ENCODE peak calls at places on chromosomes 4 and X, in eight cellular contexts. E is kidney tubule cell; L is left colon; U is central memory CD4-positive, alpha-beta T cell; N is T1000; Y is IMR-90; S is DMS153; Z is fibroblast of lung. V is an unnamed sample.

GRCh38 chrX:17644001-17644400 is 93.3 kb upstream of the SCML1 start:
- DNase-seq in E (no peak), L (no peak), U (no peak), N (no peak), Y (no peak), S (no peak), Z (no peak), V (no peak)

GRCh38 chr4:15665738-15666365 is 10.7 kb upstream of the FBXL5 start:
- DNase-seq in E (peak), L (no peak), U (no peak), N (no peak), Y (peak), S (no peak), Z (no peak), V (no peak)

GRCh38 chrX:155745792-155746191 is 133.0 kb upstream of the TMLHE start:
- DNase-seq in E (peak), L (peak), U (no peak), N (no peak), Y (peak), S (peak), Z (peak), V (no peak)

GRCh38 chr4:78120144-78120880 is 63.2 kb downstream of the FRAS1 start:
- DNase-seq in E (no peak), L (no peak), U (no peak), N (no peak), Y (no peak), S (no peak), Z (no peak), V (no peak)

GRCh38 chrX:11557120-11557519 is 108.6 kb downstream of the ARHGAP6 start:
- DNase-seq in E (peak), L (no peak), U (no peak), N (no peak), Y (peak), S (no peak), Z (peak), V (no peak)

GRCh38 chr4:159283697-159284492 is 181.0 kb downstream of the RAPGEF2 start:
- DNase-seq in E (peak), L (no peak), U (no peak), N (no peak), Y (peak), S (no peak), Z (peak), V (peak)

GRCh38 chr4:2832309-2832980 is 11.2 kb upstream of the ADD1 start:
- DNase-seq in E (no peak), L (no peak), U (no peak), N (no peak), Y (no peak), S (no peak), Z (no peak), V (no peak)

GRCh38 chr4:10104211-10104990 is 12.2 kb downstream of the WDR1 start:
- DNase-seq in E (no peak), L (no peak), U (no peak), N (no peak), Y (no peak), S (no peak), Z (peak), V (no peak)

GRCh38 chr4:72966652-72967051 is 102.9 kb downstream of the COX18 start:
- DNase-seq in E (peak), L (no peak), U (no peak), N (no peak), Y (no peak), S (no peak), Z (no peak), V (no peak)

GRCh38 chr4:140019619-140020367 is 134.2 kb downstream of the MAML3 start:
- DNase-seq in E (peak), L (no peak), U (no peak), N (no peak), Y (no peak), S (peak), Z (no peak), V (no peak)

GRCh38 chr4:153374471-153374870 is 30.0 kb downstream of the MND1 start:
- DNase-seq in E (no peak), L (no peak), U (no peak), N (no peak), Y (no peak), S (no peak), Z (no peak), V (no peak)

GRCh38 chr4:118711047-118711446 is 25.9 kb downstream of the METTL14 start:
- DNase-seq in E (no peak), L (no peak), U (no peak), N (no peak), Y (no peak), S (no peak), Z (no peak), V (no peak)

GRCh38 chr4:2036866-2037265 is 22.3 kb upstream of the NAT8L start:
- DNase-seq in E (no peak), L (peak), U (no peak), N (no peak), Y (no peak), S (no peak), Z (no peak), V (no peak)

GRCh38 chrX:113058634-113059033 is 218.0 kb upstream of the AMOT start:
- DNase-seq in E (no peak), L (no peak), U (no peak), N (no peak), Y (no peak), S (no peak), Z (no peak), V (no peak)

GRCh38 chr4:155005395-155006087 is 202.9 kb upstream of the NPY2R start:
- DNase-seq in E (peak), L (no peak), U (no peak), N (peak), Y (peak), S (no peak), Z (peak), V (no peak)

GRCh38 chr4:59553063-59553738 is 1646.9 kb upstream of the ADGRL3 start:
- DNase-seq in E (peak), L (no peak), U (no peak), N (peak), Y (no peak), S (no peak), Z (no peak), V (no peak)

GRCh38 chrX:71181558-71181909 is 36.9 kb downstream of the NLGN3 start:
- DNase-seq in E (no peak), L (peak), U (no peak), N (no peak), Y (no peak), S (no peak), Z (no peak), V (no peak)

GRCh38 chr4:166502660-166503059 is 629.6 kb downstream of the TLL1 start:
- DNase-seq in E (no peak), L (no peak), U (no peak), N (no peak), Y (no peak), S (no peak), Z (no peak), V (no peak)

GRCh38 chrX:15680401-15680800 is 15.8 kb upstream of the CLTRN start:
- DNase-seq in E (peak), L (no peak), U (no peak), N (no peak), Y (peak), S (no peak), Z (peak), V (no peak)

GRCh38 chr4:137414802-137415201 is 117.5 kb downstream of the PCDH18 start:
- DNase-seq in E (no peak), L (no peak), U (no peak), N (no peak), Y (no peak), S (no peak), Z (no peak), V (no peak)

GRCh38 chr4:112910109-112910736 is 139.2 kb upstream of the ANK2 start:
- DNase-seq in E (peak), L (no peak), U (no peak), N (no peak), Y (peak), S (no peak), Z (peak), V (no peak)

GRCh38 chr4:7854697-7855370 is 84.8 kb downstream of the AFAP1 start:
- DNase-seq in E (peak), L (no peak), U (peak), N (no peak), Y (no peak), S (no peak), Z (no peak), V (no peak)

GRCh38 chr4:186726440-186727148 is 2.9 kb upstream of the FAT1 start:
- DNase-seq in E (peak), L (peak), U (no peak), N (peak), Y (peak), S (peak), Z (peak), V (peak)

GRCh38 chr4:8200302-8200975 is 1.3 kb downstream of the SH3TC1 start:
- DNase-seq in E (peak), L (peak), U (peak), N (no peak), Y (peak), S (no peak), Z (peak), V (no peak)

GRCh38 chrX:24494544-24495113 is 29.5 kb downstream of the PDK3 start:
- DNase-seq in E (peak), L (no peak), U (peak), N (no peak), Y (peak), S (peak), Z (peak), V (peak)

GRCh38 chr4:1327526-1328266 is 19.3 kb upstream of the UVSSA start:
- DNase-seq in E (no peak), L (no peak), U (no peak), N (no peak), Y (no peak), S (no peak), Z (no peak), V (no peak)

GRCh38 chr4:153185453-153185852 is 18.8 kb upstream of the TRIM2 start:
- DNase-seq in E (no peak), L (no peak), U (no peak), N (no peak), Y (no peak), S (no peak), Z (no peak), V (no peak)

GRCh38 chr4:8762356-8762755 is 109.3 kb downstream of the HMX1 start:
- DNase-seq in E (no peak), L (no peak), U (no peak), N (no peak), Y (no peak), S (no peak), Z (no peak), V (no peak)

GRCh38 chr4:22162454-22162853 is 213.9 kb upstream of the KCNIP4 start:
- DNase-seq in E (no peak), L (no peak), U (no peak), N (no peak), Y (no peak), S (no peak), Z (no peak), V (no peak)

V was measured in SJSA1.